ENCODE peak calls at places on chromosome 16, in five cellular contexts. U, F, M, K and N are unnamed samples.

GRCh38 chr16:11955713-11956123 is 9.3 kb upstream of the TNFRSF17 start:
- DNase-seq in U (no peak), F (no peak), M (peak; percentile 92), K (peak; percentile 93), N (peak; percentile 66)

GRCh38 chr16:20987049-20987448 is 86.5 kb downstream of the LYRM1 start:
- DNase-seq in U (no peak), F (no peak), M (no peak), K (no peak), N (no peak)

GRCh38 chr16:87809150-87809902 is 43.5 kb upstream of the KLHDC4 start:
- DNase-seq in U (no peak), F (peak; percentile 84), M (no peak), K (peak; percentile 14), N (peak; percentile 30)

GRCh38 chr16:53207810-53208752 is 153.3 kb downstream of the CHD9 start:
- DNase-seq in U (peak; percentile 44), F (peak; percentile 88), M (peak; percentile 76), K (peak; percentile 83), N (peak; percentile 90)

GRCh38 chr16:13313351-13313750 is 412.0 kb downstream of the SHISA9 start:
- DNase-seq in U (no peak), F (no peak), M (no peak), K (no peak), N (peak; percentile 35)

GRCh38 chr16:47018223-47018891 is 44.9 kb upstream of the DNAJA2 start:
- DNase-seq in U (peak; percentile 51), F (peak; percentile 80), M (peak; percentile 67), K (peak; percentile 92), N (peak; percentile 61)

GRCh38 chr16:75267631-75268264 is 16.3 kb upstream of the BCAR1 start:
- DNase-seq in U (no peak), F (no peak), M (peak; percentile 93), K (peak; percentile 98), N (peak; percentile 96)

GRCh38 chr16:50058091-50058771 is 7.5 kb upstream of the HEATR3 start:
- DNase-seq in U (no peak), F (no peak), M (no peak), K (no peak), N (no peak)

GRCh38 chr16:4675864-4676786 is 17.2 kb upstream of the NUDT16L1 start:
- DNase-seq in U (no peak), F (no peak), M (no peak), K (peak; percentile 68), N (no peak)

GRCh38 chr16:61968242-61968978 is 67.8 kb downstream of the CDH8 start:
- DNase-seq in U (no peak), F (no peak), M (no peak), K (no peak), N (no peak)

GRCh38 chr16:30053376-30054015 is 12.1 kb upstream of the ALDOA start:
- DNase-seq in U (no peak), F (no peak), M (no peak), K (peak; percentile 86), N (peak; percentile 24)

GRCh38 chr16:75011634-75012307 is 12.9 kb downstream of the ZNRF1 start:
- DNase-seq in U (no peak), F (no peak), M (peak; percentile 95), K (peak; percentile 86), N (peak; percentile 92)

GRCh38 chr16:88047462-88047861 is 96.2 kb downstream of the BANP start:
- DNase-seq in U (no peak), F (no peak), M (no peak), K (peak; percentile 65), N (no peak)

GRCh38 chr16:630815-631405 is at the start of gene WFIKKN1:
- DNase-seq in U (no peak), F (no peak), M (no peak), K (peak; percentile 93), N (peak; percentile 45)

GRCh38 chr16:14586637-14587036 is 43.4 kb downstream of the PARN start:
- DNase-seq in U (no peak), F (no peak), M (no peak), K (no peak), N (no peak)

GRCh38 chr16:83733301-83733700 is 74.5 kb upstream of the HSBP1 start:
- DNase-seq in U (no peak), F (no peak), M (no peak), K (no peak), N (no peak)

GRCh38 chr16:51756447-51757123 is 605.5 kb upstream of the SALL1 start:
- DNase-seq in U (no peak), F (no peak), M (no peak), K (no peak), N (no peak)

GRCh38 chr16:23025692-23026305 is 123.5 kb downstream of the USP31 start:
- DNase-seq in U (no peak), F (no peak), M (peak; percentile 3), K (no peak), N (no peak)

GRCh38 chr16:84050316-84050715 is 7.7 kb upstream of the SLC38A8 start:
- DNase-seq in U (no peak), F (no peak), M (no peak), K (no peak), N (no peak)

GRCh38 chr16:29857133-29857760 is 5.8 kb downstream of the CDIPT start:
- DNase-seq in U (no peak), F (no peak), M (no peak), K (peak; percentile 89), N (no peak)

GRCh38 chr16:106623-107324 is 28.7 kb downstream of the MPG start:
- DNase-seq in U (peak; percentile 51), F (peak; percentile 81), M (peak; percentile 82), K (peak; percentile 92), N (peak; percentile 73)

GRCh38 chr16:22977294-22977697 is 163.3 kb downstream of the HS3ST2 start:
- DNase-seq in U (no peak), F (peak; percentile 20), M (peak; percentile 28), K (no peak), N (peak; percentile 10)

GRCh38 chr16:68235105-68235881 is 634 bp downstream of the ESRP2 start:
- DNase-seq in U (peak; percentile 61), F (no peak), M (peak; percentile 82), K (peak; percentile 18), N (peak; percentile 65)

GRCh38 chr16:83887564-83887963 is 11.4 kb upstream of the MLYCD start:
- DNase-seq in U (no peak), F (no peak), M (no peak), K (no peak), N (no peak)

GRCh38 chr16:15829460-15829859 is 27.4 kb downstream of the MYH11 start:
- DNase-seq in U (no peak), F (no peak), M (no peak), K (peak; percentile 47), N (no peak)

GRCh38 chr16:85615014-85615851 is 2.1 kb downstream of the GSE1 start:
- DNase-seq in U (peak; percentile 70), F (no peak), M (peak; percentile 99), K (no peak), N (peak; percentile 92)

GRCh38 chr16:30472328-30472942 is at the start of gene ITGAL:
- DNase-seq in U (no peak), F (peak; percentile 90), M (peak; percentile 15), K (no peak), N (no peak)

GRCh38 chr16:68707341-68708152 is 29.5 kb upstream of the CDH1 start:
- DNase-seq in U (peak; percentile 51), F (no peak), M (peak; percentile 96), K (peak; percentile 93), N (peak; percentile 88)

GRCh38 chr16:89355686-89356085 is 134.7 kb downstream of the ANKRD11 start:
- DNase-seq in U (no peak), F (no peak), M (no peak), K (peak; percentile 38), N (no peak)

GRCh38 chr16:89357460-89357859 is 132.9 kb downstream of the ANKRD11 start:
- DNase-seq in U (no peak), F (no peak), M (no peak), K (no peak), N (no peak)

GRCh38 chr16:89355036-89355435 is 135.3 kb downstream of the ANKRD11 start:
- DNase-seq in U (no peak), F (no peak), M (no peak), K (peak; percentile 58), N (no peak)

GRCh38 chr16:89358030-89359005 is 132.0 kb downstream of the ANKRD11 start:
- DNase-seq in U (no peak), F (no peak), M (no peak), K (peak; percentile 44), N (no peak)

GRCh38 chr16:89357055-89357454 is 133.3 kb downstream of the ANKRD11 start:
- DNase-seq in U (no peak), F (no peak), M (peak; percentile 79), K (peak; percentile 34), N (peak; percentile 42)
- TF ChIP-seq CTCF in U (no peak), F (peak; percentile 35), M (no peak), K (no peak), N (no peak)

DNA sequence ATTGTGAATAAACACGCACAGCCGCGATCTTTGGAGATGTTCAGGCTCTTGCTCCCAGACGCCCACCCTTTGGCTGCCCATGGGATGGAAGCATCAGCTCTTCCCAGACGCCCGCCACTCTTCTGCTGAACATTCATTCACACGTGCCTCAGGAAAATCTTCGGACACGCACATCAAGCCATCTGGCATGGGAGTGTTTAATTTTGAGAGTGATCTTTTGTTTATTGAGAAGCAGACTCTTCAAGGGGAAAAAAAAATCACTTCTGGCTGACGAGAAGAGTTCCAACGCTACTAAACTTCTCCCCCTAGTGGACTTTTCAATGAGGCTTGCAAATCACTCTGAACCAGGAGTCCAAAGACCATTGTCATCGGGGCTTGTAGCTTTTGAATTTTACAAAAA is 62.0 kb upstream of the NUDT7 start:
- DNase-seq in U (no peak), F (no peak), M (peak; percentile 33), K (peak; percentile 71), N (peak; percentile 53)
- TF ChIP-seq CTCF in U (peak; percentile 59), F (peak; percentile 46), M (peak; percentile 52), K (peak; percentile 49), N (peak; percentile 55)

DNA sequence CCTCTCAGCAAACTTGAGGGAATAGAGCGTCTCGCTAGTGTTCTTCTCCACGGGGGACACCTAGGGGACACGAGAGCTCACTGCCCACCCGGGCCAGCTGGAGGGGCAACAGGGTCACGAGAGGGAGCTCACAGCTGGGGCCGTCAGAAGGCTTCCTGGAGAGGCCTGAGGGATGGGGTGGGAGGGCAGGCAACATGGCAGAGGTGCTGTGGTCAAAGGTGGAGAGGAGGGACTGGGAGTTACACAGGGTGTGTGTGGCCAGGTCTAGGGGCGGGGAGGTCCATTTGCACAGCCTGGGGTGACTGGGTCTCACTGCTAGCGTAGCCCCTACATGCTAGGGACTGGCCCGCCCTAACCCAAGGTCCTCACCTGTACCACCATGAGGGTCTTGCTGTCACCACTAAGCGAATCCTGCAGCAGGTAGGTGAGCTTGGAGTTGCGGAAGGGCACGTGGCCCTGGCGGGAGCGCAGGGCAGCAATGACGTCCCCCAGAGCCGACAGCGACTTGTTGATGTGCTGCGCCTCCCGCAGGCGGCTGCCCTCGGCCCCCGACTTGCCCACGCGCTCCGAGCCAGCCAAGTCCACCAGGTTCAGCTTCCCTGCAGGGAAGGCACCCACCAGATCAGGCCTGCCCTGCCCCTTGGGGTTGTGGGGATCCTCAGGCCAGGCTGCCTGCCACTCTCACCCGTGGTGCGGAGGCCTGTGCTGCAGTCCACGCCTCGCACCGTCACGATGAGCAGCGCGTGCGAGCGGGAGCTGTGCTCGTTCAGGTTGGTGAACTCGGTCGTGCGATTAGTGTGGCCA is 25.0 kb downstream of the KATNB1 start:
- DNase-seq in U (no peak), F (no peak), M (no peak), K (peak; percentile 86), N (no peak)
- TF ChIP-seq CTCF in U (no peak), F (no peak), M (no peak), K (no peak), N (no peak)

DNA sequence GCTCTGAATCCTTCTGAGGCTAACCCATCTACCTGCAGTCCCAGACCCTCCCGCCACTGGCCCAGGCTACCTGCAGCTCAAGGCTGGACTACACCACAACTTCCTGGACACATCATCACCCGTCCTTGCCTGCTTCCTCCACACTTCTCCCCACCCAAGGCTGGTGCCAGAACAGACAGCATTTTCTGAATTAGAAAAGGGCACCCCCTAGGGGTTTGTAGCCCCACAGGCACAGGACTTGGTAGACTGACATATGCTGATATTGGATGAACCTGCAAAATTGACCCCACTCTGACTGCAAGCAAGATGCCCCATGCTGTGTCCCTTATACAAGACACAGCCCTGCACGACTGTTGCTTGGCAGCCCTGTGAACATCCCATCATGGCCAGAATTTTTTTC is 271.5 kb upstream of the C16orf82 start:
- DNase-seq in U (no peak), F (peak; percentile 87), M (no peak), K (no peak), N (no peak)
- TF ChIP-seq CTCF in U (peak; percentile 24), F (peak; percentile 87), M (no peak), K (no peak), N (no peak)